ENCODE peak calls at places on chromosomes 13 and 19, in five cellular contexts. C is omental fat pad; E is HT1080; H is T follicular helper cell; I is stimulated activated CD4-positive, alpha-beta T cell treated with anti-CD3 and anti-CD28 coated beads, TNF-alpha, amount 100 ng/mL, for 1 hour. D is an unnamed sample.

GRCh38 chr13:42807236-42807635 is 25.9 kb downstream of the FAM216B start:
- DNase-seq in C (no peak), E (peak), H (no peak), I (no peak), D (no peak)

GRCh38 chr13:110361365-110361911 is 54.4 kb downstream of the COL4A2 start:
- DNase-seq in C (no peak), E (no peak), H (no peak), I (no peak), D (no peak)

GRCh38 chr13:87798536-87798935 is 127.4 kb downstream of the SLITRK5 start:
- DNase-seq in C (no peak), E (no peak), H (no peak), I (no peak), D (no peak)

GRCh38 chr19:48644839-48645651 is 942 bp downstream of the CA11 start:
- DNase-seq in C (peak), E (peak), H (peak), I (peak), D (peak)

GRCh38 chr19:6970478-6970877 is 50.8 kb downstream of the MBD3L2B start:
- DNase-seq in C (no peak), E (peak), H (no peak), I (no peak), D (no peak)

GRCh38 chr13:107367258-107367657 is 799.3 kb upstream of the ARGLU1 start:
- DNase-seq in C (no peak), E (peak), H (no peak), I (no peak), D (no peak)

GRCh38 chr13:113836917-113837553 is 26.8 kb downstream of the GAS6 start:
- DNase-seq in C (no peak), E (peak), H (no peak), I (no peak), D (no peak)

GRCh38 chr19:7312816-7313215 is 18.6 kb upstream of the INSR start:
- DNase-seq in C (no peak), E (no peak), H (no peak), I (no peak), D (no peak)

GRCh38 chr19:30226464-30227070 is 145.6 kb upstream of the ZNF536 start:
- DNase-seq in C (no peak), E (no peak), H (no peak), I (no peak), D (no peak)

GRCh38 chr13:23348270-23349126 is 85.0 kb downstream of the SACS start:
- DNase-seq in C (no peak), E (no peak), H (no peak), I (no peak), D (no peak)

GRCh38 chr19:47003611-47003935 is 16.1 kb upstream of the NPAS1 start:
- DNase-seq in C (no peak), E (no peak), H (no peak), I (no peak), D (no peak)

GRCh38 chr19:19403373-19403901 is 2.0 kb upstream of the GATAD2A start:
- DNase-seq in C (no peak), E (peak), H (no peak), I (no peak), D (no peak)

GRCh38 chr19:19256072-19256969 is 16.8 kb downstream of the TM6SF2 start:
- DNase-seq in C (no peak), E (peak), H (no peak), I (no peak), D (no peak)

D was measured in activated CD4-positive, CD25-positive, alpha-beta regulatory T cell treated with anti-CD3 and anti-CD28 coated beads, Interleukin-2, amount 50 U/mL, for 16 hours.